ENCODE peak calls at places on chromosomes 16 and 17, in four cellular contexts. I is BJ, B is GM20000, J is brain microvascular endothelial cell. W is an unnamed sample.

GRCh38 chr17:3167574-3167973 is 29.7 kb upstream of the OR1A2 start:
- DNase-seq in B (peak; percentile 45), I (no peak), J (no peak), W (no peak)

GRCh38 chr17:83012873-83013778 is 66.3 kb upstream of the METRNL start:
- DNase-seq in J (peak; percentile 24), B (peak; percentile 70), I (peak; percentile 91), W (no peak)

GRCh38 chr16:85029413-85029794 is 1.8 kb downstream of the KIAA0513 start:
- DNase-seq in B (peak; percentile 74), J (no peak), I (peak; percentile 52), W (no peak)

GRCh38 chr16:51392651-51393187 is 241.6 kb upstream of the SALL1 start:
- DNase-seq in I (peak; percentile 83), B (no peak), J (peak; percentile 65), W (peak; percentile 19)

GRCh38 chr17:57995076-57995956 is 7.3 kb upstream of the VEZF1 start:
- DNase-seq in I (no peak), B (peak; percentile 65), J (peak; percentile 67), W (peak; percentile 50)

GRCh38 chr16:30866031-30866430 is 27.8 kb downstream of the BCL7C start:
- DNase-seq in I (no peak), J (no peak), B (no peak), W (no peak)

GRCh38 chr17:11719203-11719602 is 120.9 kb downstream of the DNAH9 start:
- DNase-seq in B (no peak), J (no peak), I (no peak), W (no peak)

GRCh38 chr16:70685061-70685937 is 554 bp downstream of the MTSS2 start:
- DNase-seq in I (no peak), J (no peak), B (peak; percentile 70), W (peak; percentile 60)

GRCh38 chr17:41717408-41718286 is 5.5 kb downstream of the GAST start:
- DNase-seq in I (no peak), B (no peak), J (no peak), W (no peak)

GRCh38 chr16:67016681-67017450 is 12.1 kb upstream of the CBFB start:
- DNase-seq in J (no peak), B (no peak), I (no peak), W (no peak)

GRCh38 chr16:20944861-20945390 is 44.4 kb downstream of the LYRM1 start:
- DNase-seq in J (no peak), I (no peak), B (no peak), W (no peak)

DNA sequence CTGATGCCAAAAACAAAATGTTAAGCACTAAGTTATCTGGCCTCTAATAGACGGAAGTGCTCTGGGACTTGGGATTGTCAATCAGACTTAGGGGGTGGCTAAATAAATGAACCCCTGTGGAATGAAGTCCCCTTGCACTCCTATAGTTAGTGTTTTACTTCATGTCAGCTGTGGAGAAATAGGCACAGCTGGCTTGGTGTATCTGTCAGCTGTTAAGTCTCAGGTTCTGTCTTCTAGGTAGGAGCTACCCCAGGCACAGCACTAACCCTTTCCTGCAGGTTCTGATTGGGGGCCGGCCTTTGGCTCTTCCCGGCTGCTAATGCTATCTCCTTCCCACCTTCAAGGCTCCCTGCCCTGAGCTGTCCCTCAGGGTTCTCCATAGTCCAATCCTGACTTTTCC is 410.6 kb downstream of the UTP18 start:
- DNase-seq in J (no peak), B (no peak), I (no peak), W (no peak)
- TF ChIP-seq CTCF in J (no peak), B (no peak), I (no peak), W (no peak)

GRCh38 chr16:75801307-75801706 is 75.0 kb upstream of the CPHXL start:
- DNase-seq in B (no peak), J (no peak), I (no peak), W (no peak)
- TF ChIP-seq CTCF in B (no peak), J (no peak), I (no peak), W (no peak)

DNA sequence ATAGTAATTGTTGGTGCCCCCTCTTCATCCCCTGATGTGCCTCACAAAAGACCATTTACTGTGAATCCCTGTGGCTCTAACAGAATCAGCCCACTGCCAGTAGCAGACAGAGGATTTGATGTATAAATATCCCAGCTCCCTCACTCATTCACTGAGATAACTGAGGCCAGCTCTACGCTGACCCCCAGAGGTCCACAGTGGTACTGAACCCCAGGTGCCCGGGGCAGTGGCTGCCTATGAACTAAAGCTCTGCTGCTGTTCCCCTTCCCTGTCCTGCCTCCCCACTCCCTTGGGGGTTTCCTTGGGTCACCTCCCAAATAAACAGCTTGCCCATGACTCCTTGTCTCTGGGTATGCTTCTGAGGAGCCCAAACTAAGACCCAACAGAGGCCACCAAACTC is 295.8 kb downstream of the FOXL1 start:
- DNase-seq in B (peak; percentile 65), I (no peak), J (no peak), W (no peak)
- TF ChIP-seq CTCF in B (peak; percentile 38), I (peak; percentile 66), J (peak; percentile 80), W (peak; percentile 42)

GRCh38 chr17:76146053-76146875 is 5.2 kb upstream of the FOXJ1 start:
- DNase-seq in B (no peak), I (no peak), J (no peak), W (no peak)

GRCh38 chr17:76149214-76149613 is 8.2 kb upstream of the FOXJ1 start:
- DNase-seq in J (no peak), B (no peak), I (no peak), W (no peak)

GRCh38 chr17:76145231-76146052 is 4.4 kb upstream of the FOXJ1 start:
- DNase-seq in J (no peak), I (no peak), B (peak; percentile 64), W (no peak)

GRCh38 chr17:76147211-76148014 is 6.4 kb upstream of the FOXJ1 start:
- DNase-seq in I (no peak), B (no peak), J (no peak), W (no peak)

GRCh38 chr17:76148015-76148326 is 6.9 kb upstream of the FOXJ1 start:
- DNase-seq in I (no peak), B (no peak), J (no peak), W (no peak)
- TF ChIP-seq CTCF in I (no peak), B (no peak), J (no peak), W (peak; percentile 52)

GRCh38 chr17:29723283-29724047 is 100.8 kb upstream of the CORO6 start:
- DNase-seq in B (peak; percentile 44), I (no peak), J (no peak), W (no peak)

GRCh38 chr17:29718446-29719039 is 95.8 kb upstream of the CORO6 start:
- DNase-seq in I (no peak), J (no peak), B (no peak), W (no peak)

GRCh38 chr17:29719469-29719868 is 96.8 kb upstream of the CORO6 start:
- DNase-seq in J (no peak), I (no peak), B (no peak), W (no peak)

GRCh38 chr17:29720471-29720990 is 97.8 kb upstream of the CORO6 start:
- DNase-seq in I (no peak), J (no peak), B (no peak), W (no peak)

DNA sequence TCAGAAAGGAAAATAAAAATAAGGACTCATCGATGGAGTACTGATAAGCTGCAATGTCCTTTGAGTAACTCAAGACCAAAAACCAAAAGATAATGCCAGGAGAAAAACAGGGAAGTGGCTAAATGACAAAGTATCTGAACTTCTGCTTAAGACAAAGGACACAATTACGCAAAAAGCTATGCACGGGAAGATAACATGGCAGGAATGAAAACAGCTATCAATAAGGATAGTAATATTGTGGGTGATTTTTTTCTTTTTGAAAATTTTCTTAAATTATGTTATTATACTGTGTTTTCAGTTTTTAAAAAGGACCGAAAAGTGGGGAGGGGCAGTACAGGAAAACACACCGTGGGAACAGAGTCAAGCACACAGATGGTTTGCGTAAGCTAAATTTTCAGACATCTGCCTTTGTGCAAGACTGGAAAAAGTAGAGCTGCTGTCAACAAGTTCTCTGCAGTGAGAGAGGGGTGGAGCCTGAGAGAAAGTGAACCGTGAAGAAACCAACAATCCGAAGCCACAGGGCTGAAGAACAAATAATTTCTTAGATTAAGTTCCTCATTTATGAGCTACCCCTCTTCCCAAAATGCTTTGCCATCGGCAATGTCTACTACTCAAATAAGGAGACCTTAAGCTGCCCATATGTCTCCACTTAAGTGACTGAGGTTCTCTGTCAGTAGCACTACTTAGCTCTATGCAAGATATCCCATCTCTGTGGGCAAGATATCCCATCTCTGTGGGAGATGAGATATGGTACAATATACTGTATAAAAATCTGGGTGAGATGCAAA is 99.9 kb upstream of the CORO6 start:
- DNase-seq in I (peak; percentile 57), J (peak; percentile 51), B (peak; percentile 73), W (no peak)
- TF ChIP-seq CTCF in I (no peak), J (no peak), B (no peak), W (no peak)

W was measured in glutamatergic neuron.